ENCODE peak calls at places on chromosome 6, in four cellular contexts. One of them, this sample, is unnamed.

GRCh38 chr6:156427345-156427744 is 349.8 kb upstream of the ARID1B start:
- DNase-seq in left lung: no peak
- DNase-seq in activated CD4-positive, CD25-positive, alpha-beta regulatory T cell: no peak
- DNase-seq in SW 1271: no peak
- DNase-seq in this sample: no peak

GRCh38 chr6:21745543-21746337 is 152.2 kb downstream of the SOX4 start:
- DNase-seq in activated CD4-positive, CD25-positive, alpha-beta regulatory T cell: no peak
- DNase-seq in left lung: no peak
- DNase-seq in SW 1271: no peak
- DNase-seq in this sample: no peak

GRCh38 chr6:42338573-42339218 is 113.0 kb downstream of the TRERF1 start:
- DNase-seq in SW 1271: peak; percentile 65
- DNase-seq in left lung: no peak
- DNase-seq in activated CD4-positive, CD25-positive, alpha-beta regulatory T cell: no peak
- DNase-seq in this sample: no peak

GRCh38 chr6:166556871-166557322 is 29.6 kb downstream of the RAMACL start:
- DNase-seq in left lung: peak; percentile 88
- DNase-seq in activated CD4-positive, CD25-positive, alpha-beta regulatory T cell: no peak
- DNase-seq in SW 1271: peak; percentile 47
- DNase-seq in this sample: peak; percentile 92

GRCh38 chr6:27757307-27757706 is 154.9 kb downstream of the OR2B2 start:
- DNase-seq in left lung: peak; percentile 90
- DNase-seq in SW 1271: no peak
- DNase-seq in activated CD4-positive, CD25-positive, alpha-beta regulatory T cell: no peak
- DNase-seq in this sample: no peak

GRCh38 chr6:53492860-53493634 is 51.9 kb downstream of the GCLC start:
- DNase-seq in left lung: no peak
- DNase-seq in SW 1271: no peak
- DNase-seq in activated CD4-positive, CD25-positive, alpha-beta regulatory T cell: no peak
- DNase-seq in this sample: no peak

GRCh38 chr6:79602859-79603258 is 28.3 kb upstream of the SH3BGRL2 start:
- DNase-seq in SW 1271: no peak
- DNase-seq in left lung: no peak
- DNase-seq in activated CD4-positive, CD25-positive, alpha-beta regulatory T cell: no peak
- DNase-seq in this sample: no peak

GRCh38 chr6:122610690-122611455 is 668 bp downstream of the PKIB start:
- DNase-seq in SW 1271: peak; percentile 25
- DNase-seq in left lung: peak; percentile 82
- DNase-seq in activated CD4-positive, CD25-positive, alpha-beta regulatory T cell: no peak
- DNase-seq in this sample: no peak

GRCh38 chr6:36355819-36356218 is 19.1 kb upstream of the BNIP5 start:
- DNase-seq in activated CD4-positive, CD25-positive, alpha-beta regulatory T cell: no peak
- DNase-seq in SW 1271: no peak
- DNase-seq in left lung: no peak
- DNase-seq in this sample: no peak

GRCh38 chr6:130178692-130179091 is 44.1 kb downstream of the SAMD3 start:
- DNase-seq in left lung: no peak
- DNase-seq in SW 1271: no peak
- DNase-seq in activated CD4-positive, CD25-positive, alpha-beta regulatory T cell: no peak
- DNase-seq in this sample: no peak

GRCh38 chr6:170404036-170404435 is 97.5 kb downstream of the FAM120B start:
- DNase-seq in left lung: no peak
- DNase-seq in activated CD4-positive, CD25-positive, alpha-beta regulatory T cell: no peak
- DNase-seq in SW 1271: no peak
- DNase-seq in this sample: no peak

GRCh38 chr6:169106176-169106575 is 147.5 kb downstream of the THBS2 start:
- DNase-seq in left lung: no peak
- DNase-seq in activated CD4-positive, CD25-positive, alpha-beta regulatory T cell: no peak
- DNase-seq in SW 1271: no peak
- DNase-seq in this sample: no peak

GRCh38 chr6:52176550-52176949 is 9.6 kb upstream of the IL17A start:
- DNase-seq in left lung: no peak
- DNase-seq in activated CD4-positive, CD25-positive, alpha-beta regulatory T cell: no peak
- DNase-seq in SW 1271: no peak
- DNase-seq in this sample: no peak

GRCh38 chr6:161443868-161444267 is 170.0 kb upstream of the AGPAT4 start:
- DNase-seq in activated CD4-positive, CD25-positive, alpha-beta regulatory T cell: no peak
- DNase-seq in SW 1271: no peak
- DNase-seq in left lung: no peak
- DNase-seq in this sample: no peak

GRCh38 chr6:35184580-35185301 is 29.0 kb upstream of the SCUBE3 start:
- DNase-seq in SW 1271: no peak
- DNase-seq in left lung: no peak
- DNase-seq in activated CD4-positive, CD25-positive, alpha-beta regulatory T cell: no peak
- DNase-seq in this sample: no peak